ENCODE peak calls at places on chromosome 6, in ten cellular contexts. One of them, this sample, is unnamed.

GRCh38 chr6:149210376-149210775 is 107.1 kb upstream of the TAB2 start:
- DNase-seq in AG04450: no peak
- DNase-seq in H7: no peak
- DNase-seq in heart left ventricle: no peak
- DNase-seq in lower lobe of right lung: no peak
- DNase-seq in activated T-helper 9 cell treated with anti-CD3 and anti-CD28 coated beads, Interleukin-2, amount 50 U/mL, for 16 hours: no peak
- DNase-seq in HFFc6: peak
- DNase-seq in HS-5: no peak
- DNase-seq in amygdala: no peak
- DNase-seq in GOT3: no peak
- DNase-seq in this sample: no peak

GRCh38 chr6:111658445-111659154 is 52.9 kb upstream of the TRAF3IP2 start:
- DNase-seq in AG04450: no peak
- DNase-seq in H7: no peak
- DNase-seq in heart left ventricle: no peak
- DNase-seq in lower lobe of right lung: no peak
- DNase-seq in activated T-helper 9 cell treated with anti-CD3 and anti-CD28 coated beads, Interleukin-2, amount 50 U/mL, for 16 hours: no peak
- DNase-seq in HFFc6: peak
- DNase-seq in HS-5: no peak
- DNase-seq in amygdala: no peak
- DNase-seq in GOT3: no peak
- DNase-seq in this sample: no peak

GRCh38 chr6:39453236-39453635 is 130.7 kb upstream of the KCNK16 start:
- DNase-seq in AG04450: no peak
- DNase-seq in H7: no peak
- DNase-seq in heart left ventricle: no peak
- DNase-seq in lower lobe of right lung: no peak
- DNase-seq in activated T-helper 9 cell treated with anti-CD3 and anti-CD28 coated beads, Interleukin-2, amount 50 U/mL, for 16 hours: no peak
- DNase-seq in HFFc6: no peak
- DNase-seq in HS-5: no peak
- DNase-seq in amygdala: no peak
- DNase-seq in GOT3: no peak
- DNase-seq in this sample: no peak

GRCh38 chr6:146310628-146311027 is 233.0 kb upstream of the RAB32 start:
- DNase-seq in AG04450: no peak
- DNase-seq in H7: no peak
- DNase-seq in heart left ventricle: no peak
- DNase-seq in lower lobe of right lung: no peak
- DNase-seq in activated T-helper 9 cell treated with anti-CD3 and anti-CD28 coated beads, Interleukin-2, amount 50 U/mL, for 16 hours: no peak
- DNase-seq in HFFc6: no peak
- DNase-seq in HS-5: no peak
- DNase-seq in amygdala: no peak
- DNase-seq in GOT3: no peak
- DNase-seq in this sample: no peak

GRCh38 chr6:37480951-37481597 is 18.6 kb downstream of the CCDC167 start:
- DNase-seq in AG04450: no peak
- DNase-seq in H7: peak
- DNase-seq in heart left ventricle: no peak
- DNase-seq in lower lobe of right lung: no peak
- DNase-seq in activated T-helper 9 cell treated with anti-CD3 and anti-CD28 coated beads, Interleukin-2, amount 50 U/mL, for 16 hours: no peak
- DNase-seq in HFFc6: no peak
- DNase-seq in HS-5: no peak
- DNase-seq in amygdala: no peak
- DNase-seq in GOT3: no peak
- DNase-seq in this sample: no peak

GRCh38 chr6:53321701-53322100 is 27.0 kb downstream of the ELOVL5 start:
- DNase-seq in AG04450: no peak
- DNase-seq in H7: no peak
- DNase-seq in heart left ventricle: no peak
- DNase-seq in lower lobe of right lung: no peak
- DNase-seq in activated T-helper 9 cell treated with anti-CD3 and anti-CD28 coated beads, Interleukin-2, amount 50 U/mL, for 16 hours: no peak
- DNase-seq in HFFc6: no peak
- DNase-seq in HS-5: no peak
- DNase-seq in amygdala: no peak
- DNase-seq in GOT3: no peak
- DNase-seq in this sample: no peak

GRCh38 chr6:28747631-28748157 is 176.1 kb downstream of the TRIM27 start:
- DNase-seq in AG04450: peak
- DNase-seq in H7: no peak
- DNase-seq in heart left ventricle: no peak
- DNase-seq in lower lobe of right lung: no peak
- DNase-seq in activated T-helper 9 cell treated with anti-CD3 and anti-CD28 coated beads, Interleukin-2, amount 50 U/mL, for 16 hours: no peak
- DNase-seq in HFFc6: peak
- DNase-seq in HS-5: peak
- DNase-seq in amygdala: no peak
- DNase-seq in GOT3: no peak
- DNase-seq in this sample: no peak

GRCh38 chr6:8194499-8194898 is 92.2 kb upstream of the EEF1E1 start:
- DNase-seq in AG04450: no peak
- DNase-seq in H7: no peak
- DNase-seq in heart left ventricle: no peak
- DNase-seq in lower lobe of right lung: no peak
- DNase-seq in activated T-helper 9 cell treated with anti-CD3 and anti-CD28 coated beads, Interleukin-2, amount 50 U/mL, for 16 hours: no peak
- DNase-seq in HFFc6: no peak
- DNase-seq in HS-5: no peak
- DNase-seq in amygdala: no peak
- DNase-seq in GOT3: no peak
- DNase-seq in this sample: no peak

GRCh38 chr6:218153-219018 is 73.9 kb upstream of the DUSP22 start:
- DNase-seq in AG04450: no peak
- DNase-seq in H7: peak
- DNase-seq in heart left ventricle: no peak
- DNase-seq in lower lobe of right lung: no peak
- DNase-seq in activated T-helper 9 cell treated with anti-CD3 and anti-CD28 coated beads, Interleukin-2, amount 50 U/mL, for 16 hours: no peak
- DNase-seq in HFFc6: no peak
- DNase-seq in HS-5: no peak
- DNase-seq in amygdala: no peak
- DNase-seq in GOT3: no peak
- DNase-seq in this sample: peak

GRCh38 chr6:137692806-137693205 is 174.3 kb upstream of the TNFAIP3 start:
- DNase-seq in AG04450: no peak
- DNase-seq in H7: no peak
- DNase-seq in heart left ventricle: no peak
- DNase-seq in lower lobe of right lung: no peak
- DNase-seq in activated T-helper 9 cell treated with anti-CD3 and anti-CD28 coated beads, Interleukin-2, amount 50 U/mL, for 16 hours: no peak
- DNase-seq in HFFc6: no peak
- DNase-seq in HS-5: peak
- DNase-seq in amygdala: no peak
- DNase-seq in GOT3: no peak
- DNase-seq in this sample: no peak

GRCh38 chr6:47938411-47938810 is 156.6 kb downstream of the OPN5 start:
- DNase-seq in AG04450: no peak
- DNase-seq in H7: no peak
- DNase-seq in heart left ventricle: no peak
- DNase-seq in lower lobe of right lung: no peak
- DNase-seq in activated T-helper 9 cell treated with anti-CD3 and anti-CD28 coated beads, Interleukin-2, amount 50 U/mL, for 16 hours: no peak
- DNase-seq in HFFc6: no peak
- DNase-seq in HS-5: no peak
- DNase-seq in amygdala: no peak
- DNase-seq in GOT3: no peak
- DNase-seq in this sample: no peak

GRCh38 chr6:108442770-108443520 is 117.8 kb upstream of the FOXO3 start:
- DNase-seq in AG04450: no peak
- DNase-seq in H7: no peak
- DNase-seq in heart left ventricle: no peak
- DNase-seq in lower lobe of right lung: no peak
- DNase-seq in activated T-helper 9 cell treated with anti-CD3 and anti-CD28 coated beads, Interleukin-2, amount 50 U/mL, for 16 hours: no peak
- DNase-seq in HFFc6: no peak
- DNase-seq in HS-5: no peak
- DNase-seq in amygdala: no peak
- DNase-seq in GOT3: no peak
- DNase-seq in this sample: no peak

GRCh38 chr6:166643907-166644590 is 17.0 kb upstream of the RPS6KA2 start:
- DNase-seq in AG04450: no peak
- DNase-seq in H7: no peak
- DNase-seq in heart left ventricle: no peak
- DNase-seq in lower lobe of right lung: no peak
- DNase-seq in activated T-helper 9 cell treated with anti-CD3 and anti-CD28 coated beads, Interleukin-2, amount 50 U/mL, for 16 hours: no peak
- DNase-seq in HFFc6: no peak
- DNase-seq in HS-5: no peak
- DNase-seq in amygdala: no peak
- DNase-seq in GOT3: no peak
- DNase-seq in this sample: no peak

GRCh38 chr6:70599187-70599586 is 32.5 kb downstream of the SDHAF4 start:
- DNase-seq in AG04450: no peak
- DNase-seq in H7: no peak
- DNase-seq in heart left ventricle: no peak
- DNase-seq in lower lobe of right lung: no peak
- DNase-seq in activated T-helper 9 cell treated with anti-CD3 and anti-CD28 coated beads, Interleukin-2, amount 50 U/mL, for 16 hours: no peak
- DNase-seq in HFFc6: no peak
- DNase-seq in HS-5: no peak
- DNase-seq in amygdala: no peak
- DNase-seq in GOT3: no peak
- DNase-seq in this sample: no peak

GRCh38 chr6:38487423-38487822 is 152.3 kb downstream of the BTBD9 start:
- DNase-seq in AG04450: no peak
- DNase-seq in H7: no peak
- DNase-seq in heart left ventricle: no peak
- DNase-seq in lower lobe of right lung: no peak
- DNase-seq in activated T-helper 9 cell treated with anti-CD3 and anti-CD28 coated beads, Interleukin-2, amount 50 U/mL, for 16 hours: no peak
- DNase-seq in HFFc6: no peak
- DNase-seq in HS-5: no peak
- DNase-seq in amygdala: no peak
- DNase-seq in GOT3: no peak
- DNase-seq in this sample: no peak

GRCh38 chr6:168314948-168315347 is 4.6 kb downstream of the DACT2 start:
- DNase-seq in AG04450: no peak
- DNase-seq in H7: no peak
- DNase-seq in heart left ventricle: no peak
- DNase-seq in lower lobe of right lung: no peak
- DNase-seq in activated T-helper 9 cell treated with anti-CD3 and anti-CD28 coated beads, Interleukin-2, amount 50 U/mL, for 16 hours: no peak
- DNase-seq in HFFc6: no peak
- DNase-seq in HS-5: no peak
- DNase-seq in amygdala: no peak
- DNase-seq in GOT3: no peak
- DNase-seq in this sample: no peak

GRCh38 chr6:46419576-46420002 is 71.7 kb downstream of the RCAN2 start:
- DNase-seq in AG04450: peak
- DNase-seq in H7: peak
- DNase-seq in heart left ventricle: peak
- DNase-seq in lower lobe of right lung: no peak
- DNase-seq in activated T-helper 9 cell treated with anti-CD3 and anti-CD28 coated beads, Interleukin-2, amount 50 U/mL, for 16 hours: no peak
- DNase-seq in HFFc6: peak
- DNase-seq in HS-5: peak
- DNase-seq in amygdala: no peak
- DNase-seq in GOT3: no peak
- DNase-seq in this sample: peak

GRCh38 chr6:80434951-80435350 is 328.5 kb downstream of the BCKDHB start:
- DNase-seq in AG04450: no peak
- DNase-seq in H7: no peak
- DNase-seq in heart left ventricle: no peak
- DNase-seq in lower lobe of right lung: no peak
- DNase-seq in activated T-helper 9 cell treated with anti-CD3 and anti-CD28 coated beads, Interleukin-2, amount 50 U/mL, for 16 hours: no peak
- DNase-seq in HFFc6: no peak
- DNase-seq in HS-5: no peak
- DNase-seq in amygdala: no peak
- DNase-seq in GOT3: no peak
- DNase-seq in this sample: no peak

GRCh38 chr6:50602191-50602810 is 111.0 kb upstream of the TFAP2D start:
- DNase-seq in AG04450: no peak
- DNase-seq in H7: no peak
- DNase-seq in heart left ventricle: no peak
- DNase-seq in lower lobe of right lung: no peak
- DNase-seq in activated T-helper 9 cell treated with anti-CD3 and anti-CD28 coated beads, Interleukin-2, amount 50 U/mL, for 16 hours: no peak
- DNase-seq in HFFc6: peak
- DNase-seq in HS-5: peak
- DNase-seq in amygdala: no peak
- DNase-seq in GOT3: no peak
- DNase-seq in this sample: peak

GRCh38 chr6:66900081-66900770 is 1193.2 kb upstream of the EYS start:
- DNase-seq in AG04450: no peak
- DNase-seq in H7: no peak
- DNase-seq in heart left ventricle: no peak
- DNase-seq in lower lobe of right lung: no peak
- DNase-seq in activated T-helper 9 cell treated with anti-CD3 and anti-CD28 coated beads, Interleukin-2, amount 50 U/mL, for 16 hours: no peak
- DNase-seq in HFFc6: no peak
- DNase-seq in HS-5: peak
- DNase-seq in amygdala: no peak
- DNase-seq in GOT3: no peak
- DNase-seq in this sample: no peak

GRCh38 chr6:129717287-129717686 is 7.3 kb upstream of the ARHGAP18 start:
- DNase-seq in AG04450: no peak
- DNase-seq in H7: no peak
- DNase-seq in heart left ventricle: no peak
- DNase-seq in lower lobe of right lung: no peak
- DNase-seq in activated T-helper 9 cell treated with anti-CD3 and anti-CD28 coated beads, Interleukin-2, amount 50 U/mL, for 16 hours: no peak
- DNase-seq in HFFc6: peak
- DNase-seq in HS-5: no peak
- DNase-seq in amygdala: no peak
- DNase-seq in GOT3: no peak
- DNase-seq in this sample: no peak

GRCh38 chr6:147194652-147195403 is 9.4 kb upstream of the STXBP5 start:
- DNase-seq in AG04450: no peak
- DNase-seq in H7: no peak
- DNase-seq in heart left ventricle: no peak
- DNase-seq in lower lobe of right lung: no peak
- DNase-seq in activated T-helper 9 cell treated with anti-CD3 and anti-CD28 coated beads, Interleukin-2, amount 50 U/mL, for 16 hours: no peak
- DNase-seq in HFFc6: no peak
- DNase-seq in HS-5: peak
- DNase-seq in amygdala: no peak
- DNase-seq in GOT3: no peak
- DNase-seq in this sample: no peak

GRCh38 chr6:155201461-155202226 is 62.2 kb upstream of the CLDN20 start:
- DNase-seq in AG04450: peak
- DNase-seq in H7: no peak
- DNase-seq in heart left ventricle: no peak
- DNase-seq in lower lobe of right lung: no peak
- DNase-seq in activated T-helper 9 cell treated with anti-CD3 and anti-CD28 coated beads, Interleukin-2, amount 50 U/mL, for 16 hours: no peak
- DNase-seq in HFFc6: peak
- DNase-seq in HS-5: peak
- DNase-seq in amygdala: no peak
- DNase-seq in GOT3: no peak
- DNase-seq in this sample: no peak

GRCh38 chr6:11609324-11610071 is 71.9 kb downstream of the TMEM170B start:
- DNase-seq in AG04450: no peak
- DNase-seq in H7: no peak
- DNase-seq in heart left ventricle: peak
- DNase-seq in lower lobe of right lung: peak
- DNase-seq in activated T-helper 9 cell treated with anti-CD3 and anti-CD28 coated beads, Interleukin-2, amount 50 U/mL, for 16 hours: no peak
- DNase-seq in HFFc6: peak
- DNase-seq in HS-5: peak
- DNase-seq in amygdala: peak
- DNase-seq in GOT3: peak
- DNase-seq in this sample: no peak

GRCh38 chr6:131362070-131362469 is 211.0 kb upstream of the ARG1 start:
- DNase-seq in AG04450: no peak
- DNase-seq in H7: no peak
- DNase-seq in heart left ventricle: no peak
- DNase-seq in lower lobe of right lung: no peak
- DNase-seq in activated T-helper 9 cell treated with anti-CD3 and anti-CD28 coated beads, Interleukin-2, amount 50 U/mL, for 16 hours: no peak
- DNase-seq in HFFc6: no peak
- DNase-seq in HS-5: peak
- DNase-seq in amygdala: no peak
- DNase-seq in GOT3: no peak
- DNase-seq in this sample: no peak

GRCh38 chr6:18340781-18341551 is 46.2 kb upstream of the RNF144B start:
- DNase-seq in AG04450: no peak
- DNase-seq in H7: no peak
- DNase-seq in heart left ventricle: no peak
- DNase-seq in lower lobe of right lung: no peak
- DNase-seq in activated T-helper 9 cell treated with anti-CD3 and anti-CD28 coated beads, Interleukin-2, amount 50 U/mL, for 16 hours: no peak
- DNase-seq in HFFc6: no peak
- DNase-seq in HS-5: no peak
- DNase-seq in amygdala: no peak
- DNase-seq in GOT3: no peak
- DNase-seq in this sample: no peak

GRCh38 chr6:143107440-143107839 is 46.8 kb downstream of the AIG1 start:
- DNase-seq in AG04450: no peak
- DNase-seq in H7: no peak
- DNase-seq in heart left ventricle: no peak
- DNase-seq in lower lobe of right lung: no peak
- DNase-seq in activated T-helper 9 cell treated with anti-CD3 and anti-CD28 coated beads, Interleukin-2, amount 50 U/mL, for 16 hours: no peak
- DNase-seq in HFFc6: no peak
- DNase-seq in HS-5: no peak
- DNase-seq in amygdala: no peak
- DNase-seq in GOT3: no peak
- DNase-seq in this sample: no peak

GRCh38 chr6:149347067-149347466 is 29.6 kb downstream of the TAB2 start:
- DNase-seq in AG04450: no peak
- DNase-seq in H7: no peak
- DNase-seq in heart left ventricle: no peak
- DNase-seq in lower lobe of right lung: no peak
- DNase-seq in activated T-helper 9 cell treated with anti-CD3 and anti-CD28 coated beads, Interleukin-2, amount 50 U/mL, for 16 hours: no peak
- DNase-seq in HFFc6: peak
- DNase-seq in HS-5: no peak
- DNase-seq in amygdala: no peak
- DNase-seq in GOT3: no peak
- DNase-seq in this sample: no peak

This sample was measured in GM20000.